ENCODE peak calls at places on chromosomes 2 and 18, in four cellular contexts. N, X, I and H are unnamed samples. For H3K4me1, the result is how much of the 10 kb centered on the place peaks cover.

GRCh38 chr2:236577481-236578410 is 8.1 kb downstream of the ACKR3 start:
- DNase-seq in X (no peak), I (no peak), N (peak), H (no peak)

GRCh38 chr2:10232096-10232815 is 70.4 kb upstream of the HPCAL1 start:
- DNase-seq in X (no peak), I (no peak), N (no peak), H (no peak)

GRCh38 chr18:23879544-23879943 is 135.0 kb upstream of the TTC39C start:
- DNase-seq in I (no peak), X (no peak), N (no peak), H (no peak)

GRCh38 chr2:237581751-237582746 is 8.5 kb downstream of the RAB17 start:
- DNase-seq in X (peak), N (peak), I (peak), H (peak)

GRCh38 chr18:76756491-76757288 is 65.7 kb upstream of the ZNF236 start:
- DNase-seq in I (no peak), N (no peak), X (no peak), H (no peak)

GRCh38 chr2:183630964-183631363 is 506.7 kb downstream of the NUP35 start:
- DNase-seq in I (no peak), X (no peak), N (no peak), H (no peak)

GRCh38 chr2:118269408-118270051 is 181.3 kb downstream of the INSIG2 start:
- DNase-seq in N (no peak), X (no peak), I (no peak), H (no peak)

GRCh38 chr2:37110306-37111212 is 26.2 kb downstream of the GPATCH11 start:
- DNase-seq in I (no peak), N (peak), X (no peak), H (no peak)

GRCh38 chr18:3069671-3070433 is 56.9 kb upstream of the LPIN2 start:
- DNase-seq in N (no peak), I (no peak), X (no peak), H (no peak)

GRCh38 chr2:151999058-151999457 is 99.8 kb downstream of the CACNB4 start:
- DNase-seq in X (no peak), N (peak), I (peak), H (peak)

GRCh38 chr2:170271340-170271739 is 93.4 kb downstream of the MYO3B start:
- DNase-seq in N (no peak), I (peak), X (no peak), H (no peak)

GRCh38 chr2:57886196-57886786 is 160.3 kb upstream of the VRK2 start:
- DNase-seq in I (no peak), N (no peak), X (no peak), H (no peak)

GRCh38 chr2:5544205-5544786 is 147.9 kb upstream of the SOX11 start:
- DNase-seq in N (no peak), I (no peak), X (no peak), H (no peak)

GRCh38 chr2:212777020-212777491 is 238.5 kb upstream of the ERBB4 start:
- DNase-seq in X (no peak), N (peak), I (peak), H (no peak)

GRCh38 chr2:113762377-113763118 is 6.1 kb upstream of the SLC35F5 start:
- DNase-seq in X (no peak), N (peak), I (peak), H (no peak)

GRCh38 chr2:164015328-164016123 is 279.7 kb upstream of the FIGN start:
- DNase-seq in X (no peak), I (peak), N (no peak), H (no peak)

GRCh38 chr18:37956020-37956419 is 390.4 kb upstream of the CELF4 start:
- DNase-seq in I (no peak), N (no peak), X (no peak), H (no peak)

GRCh38 chr2:137987011-137987410 is 22.7 kb downstream of the HNMT start:
- DNase-seq in X (no peak), I (no peak), N (no peak), H (no peak)

GRCh38 chr2:74496997-74497776 is 2.2 kb downstream of the LBX2 start:
- DNase-seq in X (no peak), N (no peak), I (no peak), H (no peak)
- H3K4me3 ChIP-seq in X (no peak), N (no peak), I (no peak), H (no peak)

GRCh38 chr2:149645391-149645790 is 57.8 kb upstream of the MMADHC start:
- DNase-seq in N (peak), X (no peak), I (peak), H (no peak)
- TF ChIP-seq CTCF in N (peak), X (no peak), I (peak), H (peak)

GRCh38 chr2:85578243-85579180 is 1.1 kb downstream of the VAMP8 start:
- DNase-seq in I (no peak), N (no peak), X (peak), H (no peak)

GRCh38 chr2:85575739-85576138 is 1.6 kb upstream of the VAMP8 start:
- DNase-seq in I (no peak), N (no peak), X (no peak), H (no peak)

GRCh38 chr2:85577386-85578242 is at the start of gene VAMP8:
- DNase-seq in N (peak), I (no peak), X (no peak), H (no peak)

GRCh38 chr2:85579266-85579935 is 2.0 kb downstream of the VAMP8 start:
- DNase-seq in X (no peak), I (no peak), N (no peak), H (no peak)

DNA sequence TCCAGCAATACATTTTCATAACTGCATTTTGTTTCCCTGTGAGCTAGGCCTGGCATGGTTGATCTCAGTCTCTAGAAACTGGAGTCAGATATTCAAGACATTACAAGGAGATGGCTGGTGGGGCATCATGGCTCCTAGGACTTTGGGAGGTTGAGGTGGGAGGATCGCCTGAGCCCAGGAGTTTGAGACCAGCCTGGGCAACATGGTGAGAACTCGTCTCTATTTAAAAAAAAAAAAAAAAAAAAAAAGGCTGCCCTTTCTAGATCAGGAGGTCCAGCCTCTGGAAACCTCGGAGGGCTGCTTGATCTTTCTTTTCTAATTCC is 362 bp upstream of the VAMP8 start:
- DNase-seq in N (no peak), X (no peak), I (no peak), H (no peak)
- H3K4me1 ChIP-seq in N (under half), X (under half), I (under half), H (under half)

GRCh38 chr2:150127271-150127990 is 360.0 kb downstream of the RND3 start:
- DNase-seq in X (no peak), I (no peak), N (peak), H (no peak)

GRCh38 chr2:150127995-150128394 is 359.5 kb downstream of the RND3 start:
- DNase-seq in N (peak), I (peak), X (no peak), H (no peak)

GRCh38 chr2:150125708-150126107 is 361.8 kb downstream of the RND3 start:
- DNase-seq in I (peak), X (no peak), N (peak), H (no peak)

GRCh38 chr2:150126143-150126725 is 361.2 kb downstream of the RND3 start:
- DNase-seq in N (no peak), I (no peak), X (no peak), H (no peak)

GRCh38 chr2:150126839-150127238 is 360.6 kb downstream of the RND3 start:
- DNase-seq in I (no peak), X (no peak), N (no peak), H (no peak)
- H3K4me3 ChIP-seq in I (no peak), X (no peak), N (no peak), H (no peak)

GRCh38 chr2:75290600-75291140 is 91.3 kb upstream of the TACR1 start:
- DNase-seq in N (no peak), I (peak), X (no peak), H (no peak)
- TF ChIP-seq CTCF in N (peak), I (peak), X (no peak), H (peak)

GRCh38 chr2:98460573-98461560 is 16.2 kb downstream of the INPP4A start:
- DNase-seq in N (no peak), X (no peak), I (no peak), H (no peak)
- H3K4me1 ChIP-seq in N (under half), X (under half), I (under half), H (under half)